ENCODE peak calls at places on chromosomes 5 and 9, in six cellular contexts. One of them, this sample, is unnamed.

GRCh38 chr9:134227451-134228411 is 63.4 kb upstream of the RNU6ATAC start:
- DNase-seq in KBM-7: no peak
- DNase-seq in H7: peak
- DNase-seq in effector memory CD4-positive, alpha-beta T cell: no peak
- DNase-seq in stimulated activated CD4-positive, alpha-beta T cell treated with anti-CD3 and anti-CD28 coated beads, Interleukin-1b, Interleukin-23, amount 100 ng/mL, for 4 hours: no peak
- DNase-seq in AG04449: no peak
- DNase-seq in this sample: no peak

GRCh38 chr9:134681061-134681661 is 39.6 kb downstream of the COL5A1 start:
- DNase-seq in KBM-7: no peak
- DNase-seq in H7: peak
- DNase-seq in effector memory CD4-positive, alpha-beta T cell: no peak
- DNase-seq in stimulated activated CD4-positive, alpha-beta T cell treated with anti-CD3 and anti-CD28 coated beads, Interleukin-1b, Interleukin-23, amount 100 ng/mL, for 4 hours: no peak
- DNase-seq in AG04449: no peak
- DNase-seq in this sample: no peak

GRCh38 chr5:40680741-40681350 is 1.1 kb downstream of the PTGER4 start:
- DNase-seq in KBM-7: no peak
- DNase-seq in H7: peak
- DNase-seq in effector memory CD4-positive, alpha-beta T cell: peak
- DNase-seq in stimulated activated CD4-positive, alpha-beta T cell treated with anti-CD3 and anti-CD28 coated beads, Interleukin-1b, Interleukin-23, amount 100 ng/mL, for 4 hours: peak
- DNase-seq in AG04449: no peak
- DNase-seq in this sample: peak

GRCh38 chr9:135139366-135139965 is 52.0 kb downstream of the OLFM1 start:
- DNase-seq in KBM-7: no peak
- DNase-seq in H7: peak
- DNase-seq in effector memory CD4-positive, alpha-beta T cell: no peak
- DNase-seq in stimulated activated CD4-positive, alpha-beta T cell treated with anti-CD3 and anti-CD28 coated beads, Interleukin-1b, Interleukin-23, amount 100 ng/mL, for 4 hours: no peak
- DNase-seq in AG04449: no peak
- DNase-seq in this sample: no peak

GRCh38 chr9:99038396-99038795 is 66.5 kb upstream of the TGFBR1 start:
- DNase-seq in KBM-7: no peak
- DNase-seq in H7: no peak
- DNase-seq in effector memory CD4-positive, alpha-beta T cell: no peak
- DNase-seq in stimulated activated CD4-positive, alpha-beta T cell treated with anti-CD3 and anti-CD28 coated beads, Interleukin-1b, Interleukin-23, amount 100 ng/mL, for 4 hours: no peak
- DNase-seq in AG04449: no peak
- DNase-seq in this sample: no peak

GRCh38 chr5:145471831-145472616 is 363.1 kb downstream of the PRELID2 start:
- DNase-seq in KBM-7: no peak
- DNase-seq in H7: no peak
- DNase-seq in effector memory CD4-positive, alpha-beta T cell: no peak
- DNase-seq in stimulated activated CD4-positive, alpha-beta T cell treated with anti-CD3 and anti-CD28 coated beads, Interleukin-1b, Interleukin-23, amount 100 ng/mL, for 4 hours: no peak
- DNase-seq in AG04449: no peak
- DNase-seq in this sample: no peak

GRCh38 chr5:55650391-55650790 is 61.7 kb downstream of the SLC38A9 start:
- DNase-seq in KBM-7: peak
- DNase-seq in H7: no peak
- DNase-seq in effector memory CD4-positive, alpha-beta T cell: no peak
- DNase-seq in stimulated activated CD4-positive, alpha-beta T cell treated with anti-CD3 and anti-CD28 coated beads, Interleukin-1b, Interleukin-23, amount 100 ng/mL, for 4 hours: no peak
- DNase-seq in AG04449: peak
- DNase-seq in this sample: no peak

GRCh38 chr9:88418715-88419540 is 30.7 kb downstream of the SPIN1 start:
- DNase-seq in KBM-7: peak
- DNase-seq in H7: no peak
- DNase-seq in effector memory CD4-positive, alpha-beta T cell: no peak
- DNase-seq in stimulated activated CD4-positive, alpha-beta T cell treated with anti-CD3 and anti-CD28 coated beads, Interleukin-1b, Interleukin-23, amount 100 ng/mL, for 4 hours: no peak
- DNase-seq in AG04449: no peak
- DNase-seq in this sample: no peak

GRCh38 chr5:65150599-65150998 is 331.1 kb downstream of the ADAMTS6 start:
- DNase-seq in KBM-7: no peak
- DNase-seq in H7: no peak
- DNase-seq in effector memory CD4-positive, alpha-beta T cell: no peak
- DNase-seq in stimulated activated CD4-positive, alpha-beta T cell treated with anti-CD3 and anti-CD28 coated beads, Interleukin-1b, Interleukin-23, amount 100 ng/mL, for 4 hours: no peak
- DNase-seq in AG04449: no peak
- DNase-seq in this sample: no peak

GRCh38 chr9:93625000-93625399 is 48.6 kb downstream of the PHF2 start:
- DNase-seq in KBM-7: no peak
- DNase-seq in H7: no peak
- DNase-seq in effector memory CD4-positive, alpha-beta T cell: no peak
- DNase-seq in stimulated activated CD4-positive, alpha-beta T cell treated with anti-CD3 and anti-CD28 coated beads, Interleukin-1b, Interleukin-23, amount 100 ng/mL, for 4 hours: no peak
- DNase-seq in AG04449: no peak
- DNase-seq in this sample: no peak

GRCh38 chr5:139417214-139417613 is 13.3 kb upstream of the SPATA24 start:
- DNase-seq in KBM-7: peak
- DNase-seq in H7: no peak
- DNase-seq in effector memory CD4-positive, alpha-beta T cell: no peak
- DNase-seq in stimulated activated CD4-positive, alpha-beta T cell treated with anti-CD3 and anti-CD28 coated beads, Interleukin-1b, Interleukin-23, amount 100 ng/mL, for 4 hours: no peak
- DNase-seq in AG04449: no peak
- DNase-seq in this sample: no peak

GRCh38 chr5:170302729-170303501 is 5.3 kb upstream of the LCP2 start:
- DNase-seq in KBM-7: peak
- DNase-seq in H7: peak
- DNase-seq in effector memory CD4-positive, alpha-beta T cell: peak
- DNase-seq in stimulated activated CD4-positive, alpha-beta T cell treated with anti-CD3 and anti-CD28 coated beads, Interleukin-1b, Interleukin-23, amount 100 ng/mL, for 4 hours: peak
- DNase-seq in AG04449: no peak
- DNase-seq in this sample: peak

GRCh38 chr5:172149073-172149472 is 39.0 kb downstream of the STK10 start:
- DNase-seq in KBM-7: no peak
- DNase-seq in H7: peak
- DNase-seq in effector memory CD4-positive, alpha-beta T cell: no peak
- DNase-seq in stimulated activated CD4-positive, alpha-beta T cell treated with anti-CD3 and anti-CD28 coated beads, Interleukin-1b, Interleukin-23, amount 100 ng/mL, for 4 hours: no peak
- DNase-seq in AG04449: peak
- DNase-seq in this sample: no peak

GRCh38 chr9:3434594-3434993 is 91.2 kb downstream of the RFX3 start:
- DNase-seq in KBM-7: no peak
- DNase-seq in H7: no peak
- DNase-seq in effector memory CD4-positive, alpha-beta T cell: no peak
- DNase-seq in stimulated activated CD4-positive, alpha-beta T cell treated with anti-CD3 and anti-CD28 coated beads, Interleukin-1b, Interleukin-23, amount 100 ng/mL, for 4 hours: no peak
- DNase-seq in AG04449: peak
- DNase-seq in this sample: no peak

GRCh38 chr9:137041134-137041533 is 4.8 kb downstream of the NPDC1 start:
- DNase-seq in KBM-7: no peak
- DNase-seq in H7: no peak
- DNase-seq in effector memory CD4-positive, alpha-beta T cell: no peak
- DNase-seq in stimulated activated CD4-positive, alpha-beta T cell treated with anti-CD3 and anti-CD28 coated beads, Interleukin-1b, Interleukin-23, amount 100 ng/mL, for 4 hours: no peak
- DNase-seq in AG04449: no peak
- DNase-seq in this sample: no peak

GRCh38 chr5:31573494-31573893 is 41.4 kb downstream of the C5orf22 start:
- DNase-seq in KBM-7: no peak
- DNase-seq in H7: no peak
- DNase-seq in effector memory CD4-positive, alpha-beta T cell: no peak
- DNase-seq in stimulated activated CD4-positive, alpha-beta T cell treated with anti-CD3 and anti-CD28 coated beads, Interleukin-1b, Interleukin-23, amount 100 ng/mL, for 4 hours: no peak
- DNase-seq in AG04449: no peak
- DNase-seq in this sample: no peak

GRCh38 chr5:36624277-36624676 is 17.9 kb downstream of the SLC1A3 start:
- DNase-seq in KBM-7: no peak
- DNase-seq in H7: no peak
- DNase-seq in effector memory CD4-positive, alpha-beta T cell: no peak
- DNase-seq in stimulated activated CD4-positive, alpha-beta T cell treated with anti-CD3 and anti-CD28 coated beads, Interleukin-1b, Interleukin-23, amount 100 ng/mL, for 4 hours: no peak
- DNase-seq in AG04449: no peak
- DNase-seq in this sample: no peak

GRCh38 chr5:143308726-143309125 is 94.8 kb downstream of the NR3C1 start:
- DNase-seq in KBM-7: no peak
- DNase-seq in H7: no peak
- DNase-seq in effector memory CD4-positive, alpha-beta T cell: no peak
- DNase-seq in stimulated activated CD4-positive, alpha-beta T cell treated with anti-CD3 and anti-CD28 coated beads, Interleukin-1b, Interleukin-23, amount 100 ng/mL, for 4 hours: no peak
- DNase-seq in AG04449: peak
- DNase-seq in this sample: no peak

GRCh38 chr5:148967783-148968182 is 95.1 kb downstream of the SH3TC2 start:
- DNase-seq in KBM-7: no peak
- DNase-seq in H7: no peak
- DNase-seq in effector memory CD4-positive, alpha-beta T cell: no peak
- DNase-seq in stimulated activated CD4-positive, alpha-beta T cell treated with anti-CD3 and anti-CD28 coated beads, Interleukin-1b, Interleukin-23, amount 100 ng/mL, for 4 hours: no peak
- DNase-seq in AG04449: no peak
- DNase-seq in this sample: no peak

GRCh38 chr5:145509336-145510150 is 325.6 kb downstream of the PRELID2 start:
- DNase-seq in KBM-7: no peak
- DNase-seq in H7: no peak
- DNase-seq in effector memory CD4-positive, alpha-beta T cell: no peak
- DNase-seq in stimulated activated CD4-positive, alpha-beta T cell treated with anti-CD3 and anti-CD28 coated beads, Interleukin-1b, Interleukin-23, amount 100 ng/mL, for 4 hours: no peak
- DNase-seq in AG04449: no peak
- DNase-seq in this sample: no peak

GRCh38 chr9:127895811-127896210 is 3.6 kb downstream of the ST6GALNAC6 start:
- DNase-seq in KBM-7: no peak
- DNase-seq in H7: no peak
- DNase-seq in effector memory CD4-positive, alpha-beta T cell: no peak
- DNase-seq in stimulated activated CD4-positive, alpha-beta T cell treated with anti-CD3 and anti-CD28 coated beads, Interleukin-1b, Interleukin-23, amount 100 ng/mL, for 4 hours: no peak
- DNase-seq in AG04449: no peak
- DNase-seq in this sample: no peak

GRCh38 chr5:126449751-126450271 is 26.6 kb downstream of the GRAMD2B start:
- DNase-seq in KBM-7: peak
- DNase-seq in H7: no peak
- DNase-seq in effector memory CD4-positive, alpha-beta T cell: peak
- DNase-seq in stimulated activated CD4-positive, alpha-beta T cell treated with anti-CD3 and anti-CD28 coated beads, Interleukin-1b, Interleukin-23, amount 100 ng/mL, for 4 hours: peak
- DNase-seq in AG04449: no peak
- DNase-seq in this sample: peak

GRCh38 chr9:33924978-33925797 is 108.2 kb downstream of the UBE2R2 start:
- DNase-seq in KBM-7: peak
- DNase-seq in H7: peak
- DNase-seq in effector memory CD4-positive, alpha-beta T cell: no peak
- DNase-seq in stimulated activated CD4-positive, alpha-beta T cell treated with anti-CD3 and anti-CD28 coated beads, Interleukin-1b, Interleukin-23, amount 100 ng/mL, for 4 hours: no peak
- DNase-seq in AG04449: no peak
- DNase-seq in this sample: no peak

GRCh38 chr5:66757219-66757833 is 161.1 kb downstream of the MAST4 start:
- DNase-seq in KBM-7: peak
- DNase-seq in H7: no peak
- DNase-seq in effector memory CD4-positive, alpha-beta T cell: no peak
- DNase-seq in stimulated activated CD4-positive, alpha-beta T cell treated with anti-CD3 and anti-CD28 coated beads, Interleukin-1b, Interleukin-23, amount 100 ng/mL, for 4 hours: no peak
- DNase-seq in AG04449: peak
- DNase-seq in this sample: no peak

GRCh38 chr5:51380603-51381207 is 2.5 kb upstream of the ISL1 start:
- DNase-seq in KBM-7: peak
- DNase-seq in H7: no peak
- DNase-seq in effector memory CD4-positive, alpha-beta T cell: no peak
- DNase-seq in stimulated activated CD4-positive, alpha-beta T cell treated with anti-CD3 and anti-CD28 coated beads, Interleukin-1b, Interleukin-23, amount 100 ng/mL, for 4 hours: no peak
- DNase-seq in AG04449: no peak
- DNase-seq in this sample: no peak

GRCh38 chr5:112240011-112240410 is 179.1 kb downstream of the EPB41L4A start:
- DNase-seq in KBM-7: no peak
- DNase-seq in H7: no peak
- DNase-seq in effector memory CD4-positive, alpha-beta T cell: no peak
- DNase-seq in stimulated activated CD4-positive, alpha-beta T cell treated with anti-CD3 and anti-CD28 coated beads, Interleukin-1b, Interleukin-23, amount 100 ng/mL, for 4 hours: no peak
- DNase-seq in AG04449: no peak
- DNase-seq in this sample: no peak

This sample was measured in T-helper 1 cell.